ENCODE peak calls at places on chromosome 19, in seven cellular contexts. A is Calu3, O is brain microvascular endothelial cell, Y is neural crest cell, Q is uterus, D is endodermal cell, J is neural progenitor cell. G is an unnamed sample.

GRCh38 chr19:21482863-21483276 is 22.5 kb upstream of the ZNF429 start:
- DNase-seq in A (no peak), Q (peak; percentile 64), D (peak; percentile 80), Y (no peak), J (peak; percentile 26), O (no peak), G (no peak)

GRCh38 chr19:39194832-39195542 is 1.8 kb upstream of the NCCRP1 start:
- DNase-seq in D (no peak), J (peak; percentile 20), Y (no peak), A (peak; percentile 35), O (no peak), Q (no peak), G (no peak)

GRCh38 chr19:5481957-5482356 is 26.7 kb downstream of the ZNRF4 start:
- DNase-seq in A (no peak), O (no peak), Y (no peak), J (no peak), Q (no peak), D (no peak), G (no peak)

GRCh38 chr19:33641956-33642498 is 20.3 kb downstream of the CHST8 start:
- DNase-seq in Y (no peak), Q (no peak), A (no peak), J (no peak), D (no peak), O (no peak), G (no peak)

GRCh38 chr19:682678-683320 is 6.6 kb downstream of the FSTL3 start:
- DNase-seq in Y (no peak), J (no peak), Q (no peak), D (peak; percentile 42), O (no peak), A (no peak), G (no peak)

GRCh38 chr19:54558339-54558738 is 15.3 kb upstream of the LILRA2 start:
- DNase-seq in A (no peak), Q (no peak), Y (no peak), D (no peak), J (no peak), O (no peak), G (no peak)

GRCh38 chr19:41548047-41548446 is 27.9 kb upstream of the CEACAM21 start:
- DNase-seq in D (no peak), A (no peak), O (no peak), Q (no peak), Y (no peak), J (no peak), G (no peak)

GRCh38 chr19:35033067-35034004 is 3.1 kb downstream of the SCN1B start:
- DNase-seq in A (no peak), J (no peak), O (no peak), Y (no peak), Q (no peak), D (no peak), G (no peak)

GRCh38 chr19:55777528-55777927 is 8.6 kb downstream of the RFPL4AL1 start:
- DNase-seq in A (peak; percentile 17), O (no peak), D (peak; percentile 43), J (no peak), Q (no peak), Y (no peak), G (no peak)

GRCh38 chr19:54254195-54254906 is 2.7 kb downstream of the LILRB5 start:
- DNase-seq in O (no peak), D (peak; percentile 59), A (no peak), Y (no peak), J (no peak), Q (no peak), G (no peak)

GRCh38 chr19:58182989-58183821 is at the start of gene ZNF274:
- DNase-seq in O (peak; percentile 89), J (peak; percentile 98), Q (peak; percentile 89), Y (peak; percentile 90), D (peak; percentile 98), A (peak; percentile 98), G (peak; percentile 87)

GRCh38 chr19:54231077-54231931 is 8.5 kb upstream of the LILRB3 start:
- DNase-seq in A (peak; percentile 95), Y (peak; percentile 98), D (peak; percentile 99), O (peak; percentile 69), J (peak; percentile 90), Q (peak; percentile 71), G (peak; percentile 93)

GRCh38 chr19:5828661-5829566 is 10.6 kb downstream of the FUT6 start:
- DNase-seq in Q (peak; percentile 34), O (no peak), J (peak; percentile 83), D (peak; percentile 84), A (no peak), Y (no peak), G (peak; percentile 30)

GRCh38 chr19:18282021-18282787 is 782 bp upstream of the JUND start:
- DNase-seq in A (peak; percentile 27), O (no peak), Q (no peak), J (peak; percentile 21), Y (no peak), D (no peak), G (no peak)

GRCh38 chr19:53849237-53849676 is 18.4 kb upstream of the MYADM start:
- DNase-seq in J (no peak), O (peak; percentile 46), Q (no peak), Y (no peak), D (no peak), A (no peak), G (no peak)

GRCh38 chr19:46451352-46451751 is 20.0 kb downstream of the PNMA8A start:
- DNase-seq in D (no peak), O (no peak), Y (no peak), A (no peak), J (no peak), Q (no peak), G (no peak)

GRCh38 chr19:54155694-54156093 is 3.8 kb downstream of the LENG1 start:
- DNase-seq in Q (no peak), J (no peak), A (no peak), Y (no peak), O (no peak), D (peak; percentile 62), G (no peak)

GRCh38 chr19:48958006-48958405 is 3.3 kb downstream of the BAX start:
- DNase-seq in Y (no peak), Q (no peak), A (no peak), O (no peak), D (no peak), J (no peak), G (no peak)
- TF ChIP-seq CTCF in Y (no peak), Q (no peak), A (no peak), O (no peak), D (no peak), J (no peak), G (no peak)

DNA sequence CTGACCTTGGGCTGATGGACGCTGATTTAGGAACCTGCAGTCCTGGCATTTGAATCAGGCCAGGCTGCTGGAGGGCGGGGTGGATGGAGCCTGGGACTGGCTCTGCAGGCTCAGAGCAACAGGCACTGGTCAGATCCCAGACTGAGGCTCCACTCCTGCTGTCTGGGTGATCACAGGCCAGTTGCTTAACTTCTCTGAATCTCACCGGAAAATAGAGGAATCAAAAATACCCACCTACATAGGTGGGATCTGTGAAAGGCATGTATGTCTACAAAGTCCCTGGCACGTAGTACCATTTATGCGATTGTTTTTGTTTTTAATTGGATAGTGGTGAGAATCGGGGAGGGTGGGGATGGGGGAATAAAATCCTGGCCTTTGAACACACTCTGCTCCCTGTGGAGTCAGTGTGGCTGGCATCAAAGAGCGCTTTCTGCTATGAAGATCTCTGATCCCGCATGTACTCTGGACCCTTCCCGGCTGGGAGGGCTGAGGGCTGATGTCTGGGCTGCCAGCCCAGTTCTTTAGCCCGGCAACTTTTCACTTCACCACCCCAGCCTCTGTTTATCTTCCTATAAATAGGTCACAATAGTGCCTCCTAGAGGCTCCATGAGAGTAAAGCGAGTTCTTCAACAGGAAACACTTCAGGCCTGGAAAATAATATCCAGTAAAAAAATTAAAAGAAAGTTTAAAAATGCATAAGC is 292.3 kb downstream of the ZNF536 start:
- DNase-seq in A (no peak), Q (no peak), D (peak; percentile 69), Y (no peak), J (peak; percentile 76), O (peak; percentile 11), G (no peak)
- TF ChIP-seq CTCF in A (no peak), Q (no peak), D (peak; percentile 75), Y (peak; percentile 60), J (peak; percentile 69), O (peak; percentile 52), G (peak; percentile 53)

DNA sequence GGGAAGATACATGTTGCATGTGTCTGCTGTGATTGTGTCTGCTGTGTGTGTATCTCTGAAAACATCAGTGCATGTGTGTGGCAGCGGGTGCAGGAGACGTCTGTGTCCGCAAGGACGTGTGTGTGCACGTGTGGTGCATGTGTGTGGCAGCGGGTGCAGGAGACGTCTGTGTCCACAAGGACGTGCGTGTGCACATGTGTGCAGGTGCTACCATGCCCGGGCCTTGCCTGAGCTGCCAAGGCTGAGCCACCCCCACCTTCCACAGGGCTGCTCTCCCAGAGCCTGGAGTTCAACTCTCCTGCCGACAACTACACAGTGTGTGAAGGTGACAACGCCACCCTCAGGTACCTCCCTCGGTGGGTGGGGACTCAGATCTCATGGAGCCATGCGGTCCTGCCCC is 10.4 kb downstream of the IGLON5 start:
- DNase-seq in Y (no peak), A (no peak), J (no peak), D (peak; percentile 44), O (no peak), Q (no peak), G (no peak)
- TF ChIP-seq CTCF in Y (no peak), A (no peak), J (no peak), D (no peak), O (no peak), Q (no peak), G (no peak)

GRCh38 chr19:44585371-44586141 is 27.8 kb upstream of the IGSF23 start:
- DNase-seq in O (peak; percentile 39), D (no peak), Q (no peak), A (no peak), J (no peak), Y (no peak), G (no peak)

GRCh38 chr19:44590245-44591059 is 22.9 kb upstream of the IGSF23 start:
- DNase-seq in A (no peak), Y (no peak), Q (no peak), J (no peak), D (no peak), O (no peak), G (no peak)

GRCh38 chr19:44592451-44592890 is 20.9 kb upstream of the IGSF23 start:
- DNase-seq in Y (no peak), J (no peak), Q (no peak), O (no peak), D (no peak), A (peak; percentile 62), G (no peak)

GRCh38 chr19:44588753-44589112 is 24.6 kb upstream of the IGSF23 start:
- DNase-seq in J (no peak), O (no peak), Y (no peak), Q (no peak), A (no peak), D (no peak), G (no peak)

DNA sequence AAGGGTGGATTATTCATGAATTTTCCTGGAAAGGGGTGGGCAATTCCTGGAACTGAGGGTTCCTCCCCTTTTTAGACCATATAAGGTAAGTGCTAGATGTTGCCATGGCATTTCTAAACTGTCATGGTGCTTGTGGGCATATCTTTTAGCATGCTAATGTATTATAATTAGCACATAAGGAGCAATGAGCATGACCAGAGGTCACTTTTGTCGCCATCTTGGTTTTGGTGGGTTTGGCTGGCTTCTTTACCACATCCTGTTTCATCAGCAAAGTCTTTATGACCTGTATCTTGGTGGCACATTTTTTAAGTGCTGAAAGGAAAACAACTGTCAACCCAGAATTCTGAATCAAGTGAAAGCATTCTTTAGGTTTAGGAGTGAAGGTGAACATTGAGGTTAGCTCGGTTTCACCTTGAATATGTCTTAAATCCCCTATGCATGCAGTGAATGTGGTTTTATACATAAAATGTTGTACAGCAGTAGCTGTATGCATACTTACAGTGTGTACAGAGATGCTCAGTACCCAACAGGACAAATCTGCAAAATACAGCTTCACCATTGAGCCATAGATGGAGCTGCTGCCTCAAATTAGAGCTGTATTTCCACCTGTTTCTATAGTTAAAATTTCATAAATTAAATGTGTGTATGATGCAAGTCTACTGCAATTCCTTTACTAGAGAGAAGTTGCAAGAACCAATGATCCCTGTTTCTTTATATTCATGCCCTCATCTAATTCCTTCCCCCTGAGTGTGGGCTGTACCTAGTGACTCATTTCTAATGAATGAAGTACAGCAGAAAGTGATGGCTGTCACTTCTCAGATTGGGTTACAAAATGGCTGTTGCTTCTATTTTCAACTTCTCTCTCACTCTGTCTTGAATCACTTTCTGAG is 25.3 kb upstream of the IGSF23 start:
- DNase-seq in Y (no peak), D (no peak), J (no peak), Q (no peak), O (peak; percentile 96), A (peak; percentile 81), G (no peak)
- TF ChIP-seq CTCF in Y (no peak), D (no peak), J (no peak), Q (no peak), O (peak; percentile 41), A (peak; percentile 19), G (no peak)

G was measured in progenitor cell of endocrine pancreas.